ENCODE peak calls at places on chromosomes 6 and 20, in six cellular contexts. D is aorta, F is colonic mucosa, C is cardiac muscle cell, N is amygdala, J is A172. A is an unnamed sample.

GRCh38 chr20:6819599-6819998 is 52.1 kb downstream of the BMP2 start:
- DNase-seq in D (no peak), F (peak), C (peak), N (no peak), J (no peak), A (no peak)

GRCh38 chr6:1055015-1055921 is 256.6 kb upstream of the FOXQ1 start:
- DNase-seq in D (no peak), F (no peak), C (no peak), N (no peak), J (no peak), A (no peak)

GRCh38 chr6:37595859-37596258 is 96.2 kb upstream of the CCDC167 start:
- DNase-seq in D (no peak), F (no peak), C (no peak), N (no peak), J (no peak), A (no peak)

GRCh38 chr20:49532285-49532946 is 35.5 kb downstream of the PTGIS start:
- DNase-seq in D (no peak), F (no peak), C (no peak), N (no peak), J (no peak), A (no peak)

GRCh38 chr20:2149507-2149906 is 47.9 kb downstream of the STK35 start:
- DNase-seq in D (peak), F (no peak), C (no peak), N (no peak), J (no peak), A (no peak)

GRCh38 chr20:2273634-2274302 is 22.0 kb upstream of the TGM3 start:
- DNase-seq in D (no peak), F (no peak), C (no peak), N (no peak), J (no peak), A (no peak)

GRCh38 chr6:163120223-163120622 is 294.3 kb upstream of the QKI start:
- DNase-seq in D (no peak), F (no peak), C (no peak), N (no peak), J (no peak), A (no peak)

GRCh38 chr6:146544783-146545182 is 1.1 kb downstream of the RAB32 start:
- DNase-seq in D (no peak), F (peak), C (no peak), N (no peak), J (no peak), A (no peak)

GRCh38 chr6:18276610-18277009 is 12.3 kb upstream of the DEK start:
- DNase-seq in D (no peak), F (no peak), C (no peak), N (no peak), J (no peak), A (no peak)